ENCODE peak calls at places on chromosomes 2 and 18, in four cellular contexts. G is GDM1, M is keratinocyte, Z is RWPE1. N is an unnamed sample.

GRCh38 chr2:8882094-8882493 is 44.7 kb upstream of the KIDINS220 start:
- DNase-seq in G (peak), M (no peak), Z (no peak), N (no peak)

GRCh38 chr2:204129591-204130270 is 193.2 kb downstream of the ICOS start:
- DNase-seq in G (no peak), M (no peak), Z (no peak), N (no peak)

GRCh38 chr18:57915848-57916596 is 112.9 kb upstream of the ATP8B1 start:
- DNase-seq in G (no peak), M (no peak), Z (no peak), N (no peak)

GRCh38 chr2:3282056-3282998 is 95.3 kb downstream of the EIPR1 start:
- DNase-seq in G (no peak), M (no peak), Z (peak), N (no peak)

GRCh38 chr2:24816884-24817283 is 23.7 kb downstream of the CENPO start:
- DNase-seq in G (no peak), M (no peak), Z (no peak), N (peak)

GRCh38 chr2:170974304-170974993 is 45.4 kb downstream of the GORASP2 start:
- DNase-seq in G (no peak), M (no peak), Z (no peak), N (no peak)

GRCh38 chr18:36296591-36297418 is 708 bp upstream of the FHOD3 start:
- DNase-seq in G (no peak), M (peak), Z (peak), N (peak)

GRCh38 chr2:20080839-20081348 is 29.5 kb upstream of the LAPTM4A start:
- DNase-seq in G (no peak), M (no peak), Z (no peak), N (no peak)

GRCh38 chr2:100818606-100819364 is 1.2 kb upstream of the NPAS2 start:
- DNase-seq in G (no peak), M (no peak), Z (peak), N (no peak)

GRCh38 chr2:230942371-230942770 is 17.3 kb upstream of the GPR55 start:
- DNase-seq in G (no peak), M (no peak), Z (no peak), N (no peak)

GRCh38 chr2:179521944-179522343 is 257.3 kb upstream of the SESTD1 start:
- DNase-seq in G (no peak), M (no peak), Z (no peak), N (no peak)

GRCh38 chr2:230498506-230499107 is 82.6 kb downstream of the SP100 start:
- DNase-seq in G (no peak), M (no peak), Z (no peak), N (no peak)

GRCh38 chr18:55406374-55407045 is 181.5 kb downstream of the TCF4 start:
- DNase-seq in G (no peak), M (no peak), Z (no peak), N (no peak)

GRCh38 chr18:1914489-1914888 is 656.8 kb downstream of the METTL4 start:
- DNase-seq in G (no peak), M (no peak), Z (peak), N (no peak)

GRCh38 chr18:68104036-68104435 is 587.5 kb upstream of the DSEL start:
- DNase-seq in G (no peak), M (no peak), Z (no peak), N (no peak)

GRCh38 chr2:68714866-68715265 is 19.7 kb upstream of the ARHGAP25 start:
- DNase-seq in G (peak), M (no peak), Z (no peak), N (no peak)

GRCh38 chr18:43471873-43472272 is 194.6 kb upstream of the SYT4 start:
- DNase-seq in G (no peak), M (no peak), Z (no peak), N (no peak)

GRCh38 chr18:10454800-10455550 is 540 bp downstream of the APCDD1 start:
- DNase-seq in G (no peak), M (no peak), Z (peak), N (no peak)

GRCh38 chr2:23497063-23497462 is 112.1 kb downstream of the KLHL29 start:
- DNase-seq in G (peak), M (no peak), Z (no peak), N (no peak)

GRCh38 chr18:6057604-6058003 is 162.3 kb upstream of the TMEM200C start:
- DNase-seq in G (no peak), M (no peak), Z (no peak), N (peak)

GRCh38 chr2:28716265-28716865 is 35.3 kb upstream of the PPP1CB start:
- DNase-seq in G (peak), M (peak), Z (peak), N (peak)

GRCh38 chr2:25936889-25937545 is 45.3 kb downstream of the KIF3C start:
- DNase-seq in G (no peak), M (no peak), Z (no peak), N (peak)

GRCh38 chr18:44568986-44569385 is 111.7 kb upstream of the SETBP1 start:
- DNase-seq in G (no peak), M (no peak), Z (no peak), N (no peak)

GRCh38 chr2:69119541-69119940 is 106.6 kb downstream of the ANTXR1 start:
- DNase-seq in G (no peak), M (no peak), Z (no peak), N (no peak)

GRCh38 chr2:101816598-101816997 is 119.1 kb downstream of the MAP4K4 start:
- DNase-seq in G (no peak), M (no peak), Z (no peak), N (no peak)

GRCh38 chr2:58357521-58357920 is 116.4 kb upstream of the FANCL start:
- DNase-seq in G (no peak), M (no peak), Z (no peak), N (no peak)

GRCh38 chr2:144358979-144359541 is 160.9 kb downstream of the ZEB2 start:
- DNase-seq in G (no peak), M (no peak), Z (no peak), N (peak)

GRCh38 chr2:58521803-58522602 is 280.9 kb upstream of the FANCL start:
- DNase-seq in G (no peak), M (no peak), Z (no peak), N (no peak)

GRCh38 chr2:167943877-167944276 is 303.5 kb downstream of the STK39 start:
- DNase-seq in G (no peak), M (no peak), Z (no peak), N (peak)

GRCh38 chr18:36580874-36581750 is 247.7 kb downstream of the TPGS2 start:
- DNase-seq in G (no peak), M (no peak), Z (peak), N (peak)

GRCh38 chr2:188314314-188315054 is 22.8 kb downstream of the GULP1 start:
- DNase-seq in G (no peak), M (no peak), Z (no peak), N (no peak)

GRCh38 chr18:34929336-34929780 is 111.9 kb upstream of the MAPRE2 start:
- DNase-seq in G (no peak), M (no peak), Z (peak), N (peak)

GRCh38 chr2:203820969-203821368 is 46.6 kb upstream of the CTLA4 start:
- DNase-seq in G (no peak), M (no peak), Z (no peak), N (no peak)

GRCh38 chr18:63542069-63542468 is at the start of gene SERPINB12:
- DNase-seq in G (no peak), M (no peak), Z (no peak), N (no peak)

GRCh38 chr2:182435754-182436153 is 8.9 kb upstream of the PDE1A start:
- DNase-seq in G (no peak), M (no peak), Z (no peak), N (no peak)

GRCh38 chr2:218402911-218403411 is 3.3 kb downstream of the CTDSP1 start:
- DNase-seq in G (no peak), M (no peak), Z (no peak), N (no peak)

GRCh38 chr2:196985524-196986183 is 59.1 kb upstream of the PGAP1 start:
- DNase-seq in G (no peak), M (no peak), Z (no peak), N (no peak)